ENCODE peak calls at places on chromosomes 12 and 14, in five cellular contexts. R, F, U, H and D are unnamed samples.

GRCh38 chr12:79689477-79690155 is 1.1 kb downstream of the PAWR start:
- DNase-seq in R (peak; percentile 65), F (peak; percentile 10), U (no peak), H (peak; percentile 90), D (peak; percentile 74)

GRCh38 chr12:51320695-51321320 is 3.2 kb downstream of the BIN2 start:
- DNase-seq in R (peak; percentile 35), F (no peak), U (no peak), H (no peak), D (no peak)

GRCh38 chr12:64567570-64567969 is 42.7 kb upstream of the RASSF3 start:
- DNase-seq in R (no peak), F (no peak), U (no peak), H (no peak), D (no peak)

GRCh38 chr14:23629831-23630396 is 6.2 kb upstream of the DHRS2 start:
- DNase-seq in R (no peak), F (no peak), U (peak; percentile 76), H (no peak), D (peak; percentile 12)

GRCh38 chr12:101829639-101830390 is 944 bp downstream of the GNPTAB start:
- DNase-seq in R (peak; percentile 23), F (no peak), U (no peak), H (no peak), D (peak; percentile 21)

GRCh38 chr12:22529281-22530060 is 14.9 kb downstream of the C2CD5 start:
- DNase-seq in R (peak; percentile 47), F (no peak), U (no peak), H (no peak), D (peak; percentile 59)

GRCh38 chr14:54364555-54365415 is 32.0 kb upstream of the CDKN3 start:
- DNase-seq in R (no peak), F (no peak), U (peak; percentile 53), H (no peak), D (peak; percentile 82)

GRCh38 chr14:64074961-64075619 is 219.1 kb downstream of the ESR2 start:
- DNase-seq in R (no peak), F (no peak), U (no peak), H (no peak), D (peak; percentile 77)

GRCh38 chr14:60616326-60617044 is 32.8 kb downstream of the SIX1 start:
- DNase-seq in R (peak; percentile 14), F (no peak), U (no peak), H (no peak), D (peak; percentile 5)

GRCh38 chr12:117279606-117280005 is 81.8 kb downstream of the NOS1 start:
- DNase-seq in R (no peak), F (no peak), U (no peak), H (no peak), D (no peak)

GRCh38 chr14:35336171-35337073 is 44.2 kb downstream of the PSMA6 start:
- DNase-seq in R (peak; percentile 83), F (no peak), U (no peak), H (peak; percentile 95), D (peak; percentile 91)

GRCh38 chr12:79773896-79774295 is 83.1 kb upstream of the PAWR start:
- DNase-seq in R (no peak), F (no peak), U (no peak), H (no peak), D (no peak)

GRCh38 chr12:115443351-115443938 is 759.5 kb upstream of the TBX3 start:
- DNase-seq in R (no peak), F (no peak), U (no peak), H (no peak), D (no peak)

GRCh38 chr12:80778005-80778541 is 61.4 kb downstream of the MYF5 start:
- DNase-seq in R (peak; percentile 71), F (peak; percentile 83), U (peak; percentile 77), H (no peak), D (peak; percentile 96)

GRCh38 chr14:76647699-76648298 is 113.5 kb upstream of the VASH1 start:
- DNase-seq in R (peak; percentile 84), F (peak; percentile 45), U (no peak), H (no peak), D (peak; percentile 69)

GRCh38 chr12:47024463-47024862 is 55.0 kb upstream of the PCED1B start:
- DNase-seq in R (no peak), F (no peak), U (no peak), H (no peak), D (no peak)

GRCh38 chr14:67646136-67646535 is 26.4 kb downstream of the ARG2 start:
- DNase-seq in R (no peak), F (no peak), U (no peak), H (no peak), D (no peak)

GRCh38 chr12:109697877-109698468 is 15.7 kb upstream of the FAM222A start:
- DNase-seq in R (no peak), F (peak; percentile 55), U (no peak), H (no peak), D (no peak)

GRCh38 chr12:131499160-131499863 is 211.6 kb upstream of the SFSWAP start:
- DNase-seq in R (peak; percentile 22), F (no peak), U (no peak), H (no peak), D (no peak)

GRCh38 chr14:98555440-98555839 is 716.6 kb downstream of the BCL11B start:
- DNase-seq in R (no peak), F (no peak), U (no peak), H (no peak), D (no peak)

GRCh38 chr14:35708072-35708471 is 101.0 kb downstream of the RALGAPA1 start:
- DNase-seq in R (no peak), F (no peak), U (peak; percentile 3), H (no peak), D (no peak)

GRCh38 chr12:93664573-93665138 is 12.5 kb upstream of the CRADD start:
- DNase-seq in R (no peak), F (no peak), U (no peak), H (no peak), D (peak; percentile 77)

GRCh38 chr12:14514154-14514842 is 53.4 kb downstream of the PLBD1 start:
- DNase-seq in R (peak; percentile 84), F (no peak), U (no peak), H (no peak), D (peak; percentile 97)

GRCh38 chr12:12488296-12488695 is 74.4 kb downstream of the DUSP16 start:
- DNase-seq in R (no peak), F (no peak), U (no peak), H (no peak), D (no peak)

GRCh38 chr12:104643093-104643646 is 186.4 kb downstream of the CHST11 start:
- DNase-seq in R (no peak), F (no peak), U (no peak), H (no peak), D (no peak)

GRCh38 chr12:118189761-118190181 is 53.8 kb downstream of the PEBP1 start:
- DNase-seq in R (peak; percentile 33), F (peak; percentile 63), U (peak; percentile 19), H (no peak), D (no peak)

GRCh38 chr14:102086346-102086971 is 385 bp downstream of the HSP90AA1 start:
- DNase-seq in R (peak; percentile 79), F (peak; percentile 42), U (no peak), H (no peak), D (peak; percentile 68)

GRCh38 chr12:25495336-25496097 is 57.6 kb downstream of the LMNTD1 start:
- DNase-seq in R (peak; percentile 46), F (no peak), U (peak; percentile 65), H (no peak), D (peak; percentile 86)

GRCh38 chr12:40959041-40959440 is 229.1 kb upstream of the PDZRN4 start:
- DNase-seq in R (no peak), F (no peak), U (no peak), H (no peak), D (peak; percentile 68)

GRCh38 chr12:114672817-114673168 is 11.2 kb downstream of the TBX3 start:
- DNase-seq in R (peak; percentile 46), F (no peak), U (no peak), H (no peak), D (no peak)

GRCh38 chr14:93949511-93950075 is 22.4 kb downstream of the FAM181A start:
- DNase-seq in R (no peak), F (no peak), U (no peak), H (peak; percentile 57), D (no peak)

GRCh38 chr14:90520326-90520725 is 123.5 kb downstream of the CALM1 start:
- DNase-seq in R (no peak), F (no peak), U (no peak), H (peak; percentile 55), D (no peak)

GRCh38 chr12:127355061-127355820 is 911.7 kb upstream of the TMEM132C start:
- DNase-seq in R (peak; percentile 21), F (no peak), U (no peak), H (no peak), D (peak; percentile 66)

GRCh38 chr14:87149583-87150354 is 843.2 kb downstream of the GALC start:
- DNase-seq in R (no peak), F (no peak), U (peak; percentile 28), H (no peak), D (peak; percentile 54)

GRCh38 chr12:1939316-1939715 is 20.9 kb upstream of the CACNA2D4 start:
- DNase-seq in R (no peak), F (no peak), U (no peak), H (no peak), D (no peak)

GRCh38 chr14:68541128-68541896 is 251.6 kb downstream of the ZFP36L1 start:
- DNase-seq in R (no peak), F (no peak), U (no peak), H (no peak), D (no peak)

GRCh38 chr14:89384023-89384422 is 33.0 kb downstream of the FOXN3 start:
- DNase-seq in R (no peak), F (peak; percentile 38), U (no peak), H (no peak), D (no peak)
- H3K4me3 ChIP-seq in R (no peak overlapping the region), F (no peak overlapping the region), U (no peak overlapping the region), H (no peak overlapping the region), D (no peak overlapping the region)

DNA sequence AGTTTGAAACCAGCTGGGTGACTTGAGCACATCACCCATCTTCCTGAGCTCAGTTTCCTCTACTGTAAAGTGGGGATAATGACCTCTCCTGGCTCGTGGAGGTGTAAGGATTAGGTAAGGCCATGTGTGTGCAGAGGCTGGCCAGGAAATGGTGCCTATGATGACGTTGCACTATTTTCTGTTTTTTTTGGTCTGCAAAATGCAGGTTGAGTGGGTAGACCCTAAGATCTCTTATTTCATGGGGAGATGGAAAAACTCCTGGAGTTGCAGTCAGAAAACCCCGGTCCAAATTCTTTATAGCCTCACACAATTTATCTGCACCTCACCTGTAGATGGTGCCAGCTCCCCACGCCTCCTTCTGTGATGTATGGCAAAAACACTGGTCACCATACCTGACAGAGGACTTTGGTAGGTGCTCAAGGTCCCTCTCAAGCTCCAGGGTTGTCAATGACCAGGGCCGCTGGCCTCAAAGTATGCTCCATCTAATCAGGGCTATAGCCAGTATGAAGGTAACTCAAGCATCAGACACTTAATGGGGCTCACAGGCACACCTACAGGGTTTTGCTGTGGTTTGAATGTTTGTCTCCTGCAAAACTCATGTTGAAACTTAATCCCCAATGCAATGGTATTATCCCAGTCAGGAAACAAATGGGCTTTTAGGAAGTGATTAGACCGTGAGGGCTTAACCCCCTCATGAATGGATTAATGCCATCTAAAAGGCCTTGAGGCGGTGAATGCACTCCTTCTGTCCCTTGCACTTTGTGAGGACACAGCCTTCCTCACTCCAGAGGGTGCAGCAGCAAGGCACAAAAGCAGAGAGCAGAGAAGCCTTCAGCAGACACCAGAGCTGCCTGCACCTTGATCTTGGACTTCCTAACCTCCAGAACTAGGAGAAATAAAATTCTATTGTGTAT is 17.6 kb downstream of the C14orf132 start:
- DNase-seq in R (no peak), F (no peak), U (no peak), H (no peak), D (peak; percentile 46)
- TF ChIP-seq CTCF in R (peak; percentile 32), F (peak; percentile 54), U (no peak), H (no peak), D (peak; percentile 60)

GRCh38 chr12:57766464-57767311 is at the start of gene CYP27B1:
- DNase-seq in R (no peak), F (peak; percentile 46), U (no peak), H (no peak), D (peak; percentile 78)
- H3K4me3 ChIP-seq in R (no peak within 1 kb of the TSS), F (peak within 1 kb of the TSS; percentile 2), U (peak within 1 kb of the TSS; percentile 40), H (peak within 1 kb of the TSS; percentile 45), D (peak within 1 kb of the TSS; percentile 53)

GRCh38 chr14:66624319-66624937 is 116.5 kb downstream of the GPHN start:
- DNase-seq in R (peak; percentile 73), F (peak; percentile 74), U (no peak), H (no peak), D (peak; percentile 68)
- TF ChIP-seq CTCF in R (peak; percentile 72), F (peak; percentile 86), U (peak; percentile 65), H (peak; percentile 45), D (peak; percentile 74)